ENCODE peak calls at places on chromosome 4, in nine cellular contexts. B is posterior cingulate gyrus; Q is GM12891; R is activated naive CD8-positive, alpha-beta T cell treated with anti-CD3 and anti-CD28 coated beads, Interleukin-2, amount 50 U/mL, for 24 hours; A is astrocyte of the spinal cord; N is HTR-8/SVneo; P is T-helper 1 cell; L is NCI-H774; H is stimulated activated effector memory CD8-positive, alpha-beta T cell treated with anti-CD3 and anti-CD28 coated beads, Interleukin-12 subunit alpha, Interleukin-12 subunit beta, amount 100 ng/mL, for 72 hours. Y is an unnamed sample.

GRCh38 chr4:141036786-141037185 is 96.5 kb downstream of the RNF150 start:
- DNase-seq in L (no peak), P (no peak), B (no peak), Q (no peak), A (no peak), N (no peak), R (no peak), H (no peak), Y (no peak)

GRCh38 chr4:37867102-37867501 is 23.8 kb upstream of the TBC1D1 start:
- DNase-seq in N (no peak), L (no peak), H (no peak), P (no peak), A (no peak), B (no peak), R (no peak), Q (no peak), Y (no peak)

GRCh38 chr4:85774000-85774399 is 299.1 kb downstream of the ARHGAP24 start:
- DNase-seq in A (no peak), P (no peak), L (no peak), N (no peak), B (no peak), Q (no peak), H (no peak), R (no peak), Y (no peak)

GRCh38 chr4:26150948-26151347 is 169.9 kb upstream of the RBPJ start:
- DNase-seq in L (no peak), R (no peak), Q (no peak), N (no peak), B (no peak), H (no peak), A (no peak), P (no peak), Y (no peak)

GRCh38 chr4:38563703-38564490 is 100.1 kb upstream of the KLF3 start:
- DNase-seq in H (no peak), Q (no peak), R (no peak), L (no peak), B (peak), N (no peak), P (no peak), A (peak), Y (no peak)

GRCh38 chr4:164748375-164748774 is 5.6 kb upstream of the SMIM31 start:
- DNase-seq in L (no peak), H (no peak), Q (no peak), R (no peak), A (peak), P (no peak), N (peak), B (no peak), Y (no peak)

GRCh38 chr4:119238068-119238722 is 25.7 kb downstream of the USP53 start:
- DNase-seq in P (no peak), Q (peak), L (no peak), A (no peak), H (no peak), B (no peak), R (peak), N (no peak), Y (no peak)

GRCh38 chr4:75729836-75730235 is 5.5 kb downstream of the USO1 start:
- DNase-seq in A (no peak), L (no peak), N (no peak), R (no peak), B (no peak), P (no peak), H (no peak), Q (no peak), Y (no peak)

GRCh38 chr4:1413221-1413663 is 7.0 kb upstream of the NKX1-1 start:
- DNase-seq in Q (no peak), P (no peak), N (no peak), L (no peak), B (no peak), A (no peak), H (no peak), R (no peak), Y (no peak)